ENCODE peak calls at places on chromosomes 16 and 17, in ten cellular contexts. One of them, this sample, is unnamed.

GRCh38 chr17:8237175-8237574 is 10.7 kb downstream of the CTC1 start:
- DNase-seq in esophagus squamous epithelium: no peak
- DNase-seq in right atrium auricular region: no peak
- DNase-seq in pancreas: no peak
- DNase-seq in tibial artery: no peak
- DNase-seq in astrocyte: no peak
- DNase-seq in cardiac muscle cell: no peak
- DNase-seq in astrocyte of the spinal cord: no peak
- DNase-seq in bronchial epithelial cell: no peak
- DNase-seq in PC-3: no peak
- DNase-seq in this sample: no peak

GRCh38 chr17:43353364-43353763 is 45.4 kb upstream of the ARL4D start:
- DNase-seq in bronchial epithelial cell: no peak
- DNase-seq in tibial artery: no peak
- DNase-seq in right atrium auricular region: no peak
- DNase-seq in cardiac muscle cell: no peak
- DNase-seq in PC-3: no peak
- DNase-seq in astrocyte of the spinal cord: no peak
- DNase-seq in esophagus squamous epithelium: no peak
- DNase-seq in pancreas: no peak
- DNase-seq in astrocyte: no peak
- DNase-seq in this sample: no peak

GRCh38 chr16:58586340-58587030 is 43.1 kb downstream of the CNOT1 start:
- DNase-seq in bronchial epithelial cell: no peak
- DNase-seq in pancreas: no peak
- DNase-seq in astrocyte: no peak
- DNase-seq in astrocyte of the spinal cord: no peak
- DNase-seq in right atrium auricular region: no peak
- DNase-seq in cardiac muscle cell: no peak
- DNase-seq in PC-3: no peak
- DNase-seq in tibial artery: no peak
- DNase-seq in esophagus squamous epithelium: no peak
- DNase-seq in this sample: no peak

GRCh38 chr16:11236441-11236840 is 19.6 kb downstream of the SOCS1 start:
- DNase-seq in esophagus squamous epithelium: no peak
- DNase-seq in tibial artery: no peak
- DNase-seq in right atrium auricular region: no peak
- DNase-seq in astrocyte of the spinal cord: no peak
- DNase-seq in cardiac muscle cell: no peak
- DNase-seq in astrocyte: no peak
- DNase-seq in bronchial epithelial cell: no peak
- DNase-seq in pancreas: no peak
- DNase-seq in PC-3: no peak
- DNase-seq in this sample: no peak

GRCh38 chr16:80806957-80807356 is 2.6 kb upstream of the CDYL2 start:
- DNase-seq in right atrium auricular region: no peak
- DNase-seq in astrocyte: peak
- DNase-seq in cardiac muscle cell: no peak
- DNase-seq in tibial artery: no peak
- DNase-seq in PC-3: peak
- DNase-seq in bronchial epithelial cell: peak
- DNase-seq in esophagus squamous epithelium: no peak
- DNase-seq in pancreas: no peak
- DNase-seq in astrocyte of the spinal cord: peak
- DNase-seq in this sample: peak

GRCh38 chr17:14214271-14214670 is 22.4 kb downstream of the CDRT15 start:
- DNase-seq in PC-3: peak
- DNase-seq in bronchial epithelial cell: peak
- DNase-seq in pancreas: no peak
- DNase-seq in right atrium auricular region: no peak
- DNase-seq in astrocyte: no peak
- DNase-seq in tibial artery: no peak
- DNase-seq in esophagus squamous epithelium: no peak
- DNase-seq in cardiac muscle cell: no peak
- DNase-seq in astrocyte of the spinal cord: no peak
- DNase-seq in this sample: peak

GRCh38 chr16:62033065-62033464 is 3.2 kb downstream of the CDH8 start:
- DNase-seq in pancreas: no peak
- DNase-seq in astrocyte of the spinal cord: no peak
- DNase-seq in bronchial epithelial cell: no peak
- DNase-seq in PC-3: no peak
- DNase-seq in esophagus squamous epithelium: no peak
- DNase-seq in tibial artery: no peak
- DNase-seq in astrocyte: no peak
- DNase-seq in right atrium auricular region: no peak
- DNase-seq in cardiac muscle cell: no peak
- DNase-seq in this sample: no peak

GRCh38 chr17:34398990-34399389 is 36.0 kb upstream of the CCL1 start:
- DNase-seq in esophagus squamous epithelium: no peak
- DNase-seq in bronchial epithelial cell: no peak
- DNase-seq in right atrium auricular region: no peak
- DNase-seq in pancreas: no peak
- DNase-seq in cardiac muscle cell: no peak
- DNase-seq in astrocyte: no peak
- DNase-seq in tibial artery: no peak
- DNase-seq in astrocyte of the spinal cord: no peak
- DNase-seq in PC-3: no peak
- DNase-seq in this sample: no peak

DNA sequence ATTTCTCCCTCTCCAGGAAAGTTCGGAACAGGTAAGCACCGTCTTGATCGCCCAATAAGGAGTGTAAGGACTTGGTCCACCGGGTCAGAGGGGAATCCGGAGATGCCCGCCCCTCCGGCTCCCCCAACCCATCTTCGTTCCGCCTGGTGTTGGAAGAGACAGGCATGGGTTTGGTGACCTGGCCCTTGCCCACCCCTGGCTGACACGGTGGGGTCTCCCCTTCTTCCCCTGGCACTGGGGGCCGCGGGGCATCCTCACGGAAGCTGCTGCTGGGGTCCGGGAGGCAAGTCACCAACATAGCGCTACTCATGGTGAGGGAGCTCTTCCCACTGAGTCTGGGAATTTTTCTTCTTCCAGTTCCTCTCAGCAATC is 3.2 kb downstream of the AXIN2 start:
- DNase-seq in astrocyte of the spinal cord: no peak
- DNase-seq in pancreas: no peak
- DNase-seq in cardiac muscle cell: no peak
- DNase-seq in PC-3: no peak
- DNase-seq in right atrium auricular region: no peak
- DNase-seq in astrocyte: no peak
- DNase-seq in bronchial epithelial cell: no peak
- DNase-seq in tibial artery: no peak
- DNase-seq in esophagus squamous epithelium: no peak
- DNase-seq in this sample: no peak
- H3K4me3 ChIP-seq in astrocyte of the spinal cord: peak
- H3K4me3 ChIP-seq in pancreas: no peak
- H3K4me3 ChIP-seq in cardiac muscle cell: peak
- H3K4me3 ChIP-seq in PC-3: no peak
- H3K4me3 ChIP-seq in right atrium auricular region: peak
- H3K4me3 ChIP-seq in astrocyte: no peak
- H3K4me3 ChIP-seq in bronchial epithelial cell: no peak
- H3K4me3 ChIP-seq in tibial artery: peak
- H3K4me3 ChIP-seq in esophagus squamous epithelium: peak
- H3K4me3 ChIP-seq in this sample: no peak

GRCh38 chr17:9402590-9403199 is 172.9 kb downstream of the STX8 start:
- DNase-seq in cardiac muscle cell: peak
- DNase-seq in esophagus squamous epithelium: no peak
- DNase-seq in tibial artery: no peak
- DNase-seq in astrocyte: no peak
- DNase-seq in astrocyte of the spinal cord: no peak
- DNase-seq in PC-3: peak
- DNase-seq in bronchial epithelial cell: peak
- DNase-seq in right atrium auricular region: no peak
- DNase-seq in pancreas: no peak
- DNase-seq in this sample: peak
- TF ChIP-seq CTCF in cardiac muscle cell: peak
- TF ChIP-seq CTCF in esophagus squamous epithelium: no peak
- TF ChIP-seq CTCF in tibial artery: no peak
- TF ChIP-seq CTCF in astrocyte: peak
- TF ChIP-seq CTCF in astrocyte of the spinal cord: peak
- TF ChIP-seq CTCF in PC-3: peak
- TF ChIP-seq CTCF in bronchial epithelial cell: peak
- TF ChIP-seq CTCF in right atrium auricular region: peak
- TF ChIP-seq CTCF in pancreas: peak
- TF ChIP-seq CTCF in this sample: peak

DNA sequence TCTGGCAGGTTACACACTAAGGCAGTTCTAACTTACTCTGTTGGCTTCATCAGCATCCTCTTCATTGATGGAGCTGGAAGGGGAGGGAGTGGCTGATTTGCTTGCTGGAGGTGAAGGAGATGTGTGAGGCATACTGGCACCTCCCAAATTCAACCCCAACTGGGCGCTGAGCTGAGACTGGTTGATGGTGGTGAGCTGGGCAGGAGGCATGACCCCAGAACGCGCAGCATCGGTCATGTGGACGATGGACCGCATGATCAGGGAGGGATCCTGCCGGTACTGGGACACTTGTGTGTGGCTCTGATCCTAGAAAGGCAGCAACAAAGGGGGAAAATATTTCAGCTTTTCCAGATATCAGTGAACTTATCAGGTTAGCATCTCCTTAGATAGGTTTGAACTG is 96.7 kb downstream of the TOX3 start:
- DNase-seq in astrocyte: no peak
- DNase-seq in cardiac muscle cell: no peak
- DNase-seq in pancreas: no peak
- DNase-seq in bronchial epithelial cell: no peak
- DNase-seq in right atrium auricular region: no peak
- DNase-seq in astrocyte of the spinal cord: no peak
- DNase-seq in esophagus squamous epithelium: no peak
- DNase-seq in PC-3: no peak
- DNase-seq in tibial artery: no peak
- DNase-seq in this sample: no peak
- H3K4me3 ChIP-seq in astrocyte: no peak
- H3K4me3 ChIP-seq in cardiac muscle cell: no peak
- H3K4me3 ChIP-seq in pancreas: no peak
- H3K4me3 ChIP-seq in bronchial epithelial cell: no peak
- H3K4me3 ChIP-seq in right atrium auricular region: no peak
- H3K4me3 ChIP-seq in astrocyte of the spinal cord: no peak
- H3K4me3 ChIP-seq in esophagus squamous epithelium: no peak
- H3K4me3 ChIP-seq in PC-3: no peak
- H3K4me3 ChIP-seq in tibial artery: no peak
- H3K4me3 ChIP-seq in this sample: no peak

GRCh38 chr17:36755586-36755985 is 154.2 kb downstream of the MRM1 start:
- DNase-seq in PC-3: peak
- DNase-seq in astrocyte: no peak
- DNase-seq in esophagus squamous epithelium: no peak
- DNase-seq in bronchial epithelial cell: peak
- DNase-seq in cardiac muscle cell: peak
- DNase-seq in pancreas: no peak
- DNase-seq in right atrium auricular region: no peak
- DNase-seq in astrocyte of the spinal cord: no peak
- DNase-seq in tibial artery: no peak
- DNase-seq in this sample: peak
- TF ChIP-seq CTCF in PC-3: peak
- TF ChIP-seq CTCF in astrocyte: no peak
- TF ChIP-seq CTCF in esophagus squamous epithelium: no peak
- TF ChIP-seq CTCF in bronchial epithelial cell: peak
- TF ChIP-seq CTCF in cardiac muscle cell: peak
- TF ChIP-seq CTCF in pancreas: no peak
- TF ChIP-seq CTCF in right atrium auricular region: no peak
- TF ChIP-seq CTCF in astrocyte of the spinal cord: peak
- TF ChIP-seq CTCF in tibial artery: no peak
- TF ChIP-seq CTCF in this sample: peak